ENCODE peak calls at places on chromosomes 4 and X, in six cellular contexts. One of them, this sample, is unnamed.

GRCh38 chrX:40173662-40174593 is 76.2 kb upstream of the BCOR start:
- DNase-seq in neuronal stem cell: no peak
- DNase-seq in H9: peak; percentile 68
- DNase-seq in mesenchymal stem cell: peak; percentile 92
- DNase-seq in trophoblast cell: peak; percentile 90
- DNase-seq in IMR-90: no peak
- DNase-seq in this sample: peak; percentile 50

GRCh38 chr4:147157860-147158701 is 212.4 kb upstream of the TTC29 start:
- DNase-seq in IMR-90: peak; percentile 20
- DNase-seq in trophoblast cell: no peak
- DNase-seq in neuronal stem cell: peak; percentile 49
- DNase-seq in H9: peak; percentile 68
- DNase-seq in mesenchymal stem cell: peak; percentile 44
- DNase-seq in this sample: no peak

GRCh38 chrX:94576367-94577004 is 902.5 kb downstream of the FAM133A start:
- DNase-seq in trophoblast cell: no peak
- DNase-seq in mesenchymal stem cell: no peak
- DNase-seq in IMR-90: no peak
- DNase-seq in H9: no peak
- DNase-seq in neuronal stem cell: no peak
- DNase-seq in this sample: no peak

GRCh38 chr4:11900277-11900676 is 471.6 kb upstream of the HS3ST1 start:
- DNase-seq in mesenchymal stem cell: no peak
- DNase-seq in H9: no peak
- DNase-seq in trophoblast cell: no peak
- DNase-seq in neuronal stem cell: no peak
- DNase-seq in IMR-90: no peak
- DNase-seq in this sample: no peak

GRCh38 chr4:164383187-164384181 is 370.4 kb upstream of the SMIM31 start:
- DNase-seq in H9: peak; percentile 65
- DNase-seq in trophoblast cell: no peak
- DNase-seq in neuronal stem cell: peak; percentile 70
- DNase-seq in mesenchymal stem cell: peak; percentile 3
- DNase-seq in IMR-90: peak; percentile 0
- DNase-seq in this sample: peak; percentile 49

GRCh38 chr4:141131738-141132688 is 1.3 kb downstream of the RNF150 start:
- DNase-seq in H9: peak; percentile 38
- DNase-seq in mesenchymal stem cell: peak; percentile 28
- DNase-seq in IMR-90: peak; percentile 20
- DNase-seq in trophoblast cell: no peak
- DNase-seq in neuronal stem cell: peak; percentile 31
- DNase-seq in this sample: no peak

GRCh38 chr4:3473943-3474335 is 10.8 kb downstream of the DOK7 start:
- DNase-seq in neuronal stem cell: no peak
- DNase-seq in trophoblast cell: no peak
- DNase-seq in mesenchymal stem cell: no peak
- DNase-seq in H9: no peak
- DNase-seq in IMR-90: no peak
- DNase-seq in this sample: no peak

GRCh38 chr4:26826721-26827120 is 33.9 kb upstream of the STIM2 start:
- DNase-seq in H9: no peak
- DNase-seq in trophoblast cell: no peak
- DNase-seq in neuronal stem cell: no peak
- DNase-seq in mesenchymal stem cell: no peak
- DNase-seq in IMR-90: peak; percentile 59
- DNase-seq in this sample: no peak

GRCh38 chr4:8568068-8568668 is 12.0 kb upstream of the GPR78 start:
- DNase-seq in trophoblast cell: peak; percentile 72
- DNase-seq in neuronal stem cell: no peak
- DNase-seq in mesenchymal stem cell: no peak
- DNase-seq in H9: peak; percentile 65
- DNase-seq in IMR-90: peak; percentile 7
- DNase-seq in this sample: peak; percentile 63

GRCh38 chr4:7324651-7325121 is 110.0 kb downstream of the PSAPL1 start:
- DNase-seq in mesenchymal stem cell: no peak
- DNase-seq in trophoblast cell: no peak
- DNase-seq in H9: no peak
- DNase-seq in IMR-90: no peak
- DNase-seq in neuronal stem cell: no peak
- DNase-seq in this sample: no peak

GRCh38 chr4:128916832-128917231 is 107.3 kb downstream of the JADE1 start:
- DNase-seq in mesenchymal stem cell: no peak
- DNase-seq in trophoblast cell: no peak
- DNase-seq in IMR-90: no peak
- DNase-seq in H9: no peak
- DNase-seq in neuronal stem cell: no peak
- DNase-seq in this sample: no peak

GRCh38 chrX:115030635-115031034 is 13.2 kb upstream of the IL13RA2 start:
- DNase-seq in neuronal stem cell: no peak
- DNase-seq in H9: no peak
- DNase-seq in IMR-90: no peak
- DNase-seq in trophoblast cell: no peak
- DNase-seq in mesenchymal stem cell: no peak
- DNase-seq in this sample: no peak

GRCh38 chr4:147546341-147546740 is 65.4 kb downstream of the EDNRA start:
- DNase-seq in mesenchymal stem cell: peak; percentile 95
- DNase-seq in neuronal stem cell: no peak
- DNase-seq in IMR-90: peak; percentile 99
- DNase-seq in trophoblast cell: peak; percentile 57
- DNase-seq in H9: no peak
- DNase-seq in this sample: no peak

GRCh38 chrX:40415675-40416074 is 165.1 kb upstream of the ATP6AP2 start:
- DNase-seq in mesenchymal stem cell: no peak
- DNase-seq in neuronal stem cell: no peak
- DNase-seq in H9: no peak
- DNase-seq in trophoblast cell: no peak
- DNase-seq in IMR-90: no peak
- DNase-seq in this sample: no peak

GRCh38 chrX:120761810-120762209 is 113.9 kb downstream of the CT47B1 start:
- DNase-seq in IMR-90: peak; percentile 5
- DNase-seq in neuronal stem cell: no peak
- DNase-seq in H9: no peak
- DNase-seq in trophoblast cell: peak; percentile 9
- DNase-seq in mesenchymal stem cell: no peak
- DNase-seq in this sample: no peak

GRCh38 chr4:41009411-41009810 is 204.9 kb downstream of the APBB2 start:
- DNase-seq in H9: no peak
- DNase-seq in trophoblast cell: no peak
- DNase-seq in mesenchymal stem cell: peak; percentile 22
- DNase-seq in neuronal stem cell: no peak
- DNase-seq in IMR-90: peak; percentile 87
- DNase-seq in this sample: no peak

GRCh38 chr4:139656614-139657486 is 8.8 kb upstream of the MGST2 start:
- DNase-seq in trophoblast cell: peak; percentile 64
- DNase-seq in mesenchymal stem cell: peak; percentile 81
- DNase-seq in H9: peak; percentile 76
- DNase-seq in neuronal stem cell: peak; percentile 62
- DNase-seq in IMR-90: peak; percentile 78
- DNase-seq in this sample: peak; percentile 58

GRCh38 chr4:38902695-38903094 is 35.1 kb downstream of the FAM114A1 start:
- DNase-seq in mesenchymal stem cell: no peak
- DNase-seq in trophoblast cell: no peak
- DNase-seq in H9: no peak
- DNase-seq in IMR-90: no peak
- DNase-seq in neuronal stem cell: peak; percentile 9
- DNase-seq in this sample: no peak

GRCh38 chr4:7361256-7361655 is 73.5 kb downstream of the PSAPL1 start:
- DNase-seq in neuronal stem cell: no peak
- DNase-seq in trophoblast cell: no peak
- DNase-seq in mesenchymal stem cell: no peak
- DNase-seq in IMR-90: no peak
- DNase-seq in H9: no peak
- DNase-seq in this sample: no peak

GRCh38 chr4:184370711-184371389 is 103.5 kb downstream of the IRF2 start:
- DNase-seq in trophoblast cell: no peak
- DNase-seq in mesenchymal stem cell: no peak
- DNase-seq in neuronal stem cell: no peak
- DNase-seq in IMR-90: peak; percentile 29
- DNase-seq in H9: no peak
- DNase-seq in this sample: no peak
- H4K8ac ChIP-seq in trophoblast cell: no peak overlapping the region
- H4K8ac ChIP-seq in mesenchymal stem cell: no peak overlapping the region
- H4K8ac ChIP-seq in neuronal stem cell: no peak overlapping the region
- H4K8ac ChIP-seq in IMR-90: peak overlapping the region; percentile 33
- H4K8ac ChIP-seq in H9: no peak overlapping the region
- H4K8ac ChIP-seq in this sample: no peak overlapping the region

GRCh38 chr4:14568356-14568755 is 433.9 kb upstream of the CPEB2 start:
- DNase-seq in mesenchymal stem cell: no peak
- DNase-seq in trophoblast cell: no peak
- DNase-seq in H9: no peak
- DNase-seq in IMR-90: no peak
- DNase-seq in neuronal stem cell: no peak
- DNase-seq in this sample: no peak
- H4K8ac ChIP-seq in mesenchymal stem cell: no peak overlapping the region
- H4K8ac ChIP-seq in trophoblast cell: no peak overlapping the region
- H4K8ac ChIP-seq in H9: no peak overlapping the region
- H4K8ac ChIP-seq in IMR-90: no peak overlapping the region
- H4K8ac ChIP-seq in neuronal stem cell: no peak overlapping the region
- H4K8ac ChIP-seq in this sample: no peak overlapping the region

DNA sequence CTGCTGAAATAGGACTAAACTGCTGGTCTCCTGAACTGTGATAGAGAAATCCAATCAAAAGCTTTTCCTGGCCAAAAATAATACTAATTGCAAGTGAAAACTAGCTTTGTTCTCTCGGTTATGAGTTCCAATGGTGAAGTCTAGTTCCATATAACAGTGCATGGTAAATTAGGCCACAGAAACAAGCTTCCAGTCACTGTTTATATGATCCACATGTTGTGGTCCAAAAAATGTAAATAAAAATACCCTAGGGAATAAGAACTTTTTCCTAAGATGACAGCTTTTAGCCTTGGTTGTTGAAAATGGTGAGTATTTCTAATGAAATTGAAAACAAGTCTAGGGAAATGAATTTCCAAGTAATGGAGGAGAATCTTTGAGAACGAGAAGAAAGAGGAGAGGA is 26.0 kb downstream of the PALLD start:
- DNase-seq in neuronal stem cell: no peak
- DNase-seq in H9: no peak
- DNase-seq in IMR-90: peak; percentile 31
- DNase-seq in mesenchymal stem cell: peak; percentile 67
- DNase-seq in trophoblast cell: no peak
- DNase-seq in this sample: no peak
- H4K8ac ChIP-seq in neuronal stem cell: no peak overlapping the region
- H4K8ac ChIP-seq in H9: no peak overlapping the region
- H4K8ac ChIP-seq in IMR-90: no peak overlapping the region
- H4K8ac ChIP-seq in mesenchymal stem cell: no peak overlapping the region
- H4K8ac ChIP-seq in trophoblast cell: no peak overlapping the region
- H4K8ac ChIP-seq in this sample: no peak overlapping the region

GRCh38 chrX:153465691-153466380 is 4.5 kb downstream of the HAUS7 start:
- DNase-seq in mesenchymal stem cell: no peak
- DNase-seq in IMR-90: no peak
- DNase-seq in H9: no peak
- DNase-seq in neuronal stem cell: no peak
- DNase-seq in trophoblast cell: no peak
- DNase-seq in this sample: no peak

GRCh38 chrX:153463556-153463955 is 6.8 kb downstream of the HAUS7 start:
- DNase-seq in IMR-90: no peak
- DNase-seq in trophoblast cell: no peak
- DNase-seq in mesenchymal stem cell: no peak
- DNase-seq in neuronal stem cell: no peak
- DNase-seq in H9: no peak
- DNase-seq in this sample: no peak

GRCh38 chrX:153463031-153463430 is 7.3 kb downstream of the HAUS7 start:
- DNase-seq in trophoblast cell: no peak
- DNase-seq in mesenchymal stem cell: no peak
- DNase-seq in neuronal stem cell: no peak
- DNase-seq in H9: no peak
- DNase-seq in IMR-90: no peak
- DNase-seq in this sample: no peak

GRCh38 chrX:153462291-153462690 is 8.1 kb downstream of the HAUS7 start:
- DNase-seq in neuronal stem cell: no peak
- DNase-seq in H9: no peak
- DNase-seq in mesenchymal stem cell: no peak
- DNase-seq in trophoblast cell: no peak
- DNase-seq in IMR-90: no peak
- DNase-seq in this sample: no peak

GRCh38 chrX:153464116-153464515 is 6.3 kb downstream of the HAUS7 start:
- DNase-seq in mesenchymal stem cell: no peak
- DNase-seq in neuronal stem cell: no peak
- DNase-seq in trophoblast cell: no peak
- DNase-seq in IMR-90: no peak
- DNase-seq in H9: no peak
- DNase-seq in this sample: no peak
- H4K8ac ChIP-seq in mesenchymal stem cell: no peak overlapping the region
- H4K8ac ChIP-seq in neuronal stem cell: no peak overlapping the region
- H4K8ac ChIP-seq in trophoblast cell: no peak overlapping the region
- H4K8ac ChIP-seq in IMR-90: no peak overlapping the region
- H4K8ac ChIP-seq in H9: no peak overlapping the region
- H4K8ac ChIP-seq in this sample: no peak overlapping the region